ENCODE peak calls at places on chromosomes 11 and 22, in eight cellular contexts. One of them, this sample, is unnamed.

GRCh38 chr11:17298302-17298701 is 21.8 kb downstream of the NUCB2 start:
- DNase-seq in Peyer's patch: no peak
- DNase-seq in CD8-positive, alpha-beta memory T cell: no peak
- DNase-seq in SJSA1: no peak
- DNase-seq in stomach: no peak
- DNase-seq in ovary: no peak
- DNase-seq in iPS DF 6.9: no peak
- DNase-seq in neural progenitor cell: no peak
- DNase-seq in this sample: no peak

GRCh38 chr11:65879622-65880021 is at the start of gene CTSW:
- DNase-seq in stomach: no peak
- DNase-seq in Peyer's patch: no peak
- DNase-seq in ovary: no peak
- DNase-seq in neural progenitor cell: no peak
- DNase-seq in CD8-positive, alpha-beta memory T cell: peak; percentile 48
- DNase-seq in SJSA1: no peak
- DNase-seq in iPS DF 6.9: no peak
- DNase-seq in this sample: peak; percentile 51

GRCh38 chr22:20165913-20166312 is 15.1 kb upstream of the CCDC188 start:
- DNase-seq in SJSA1: no peak
- DNase-seq in Peyer's patch: no peak
- DNase-seq in stomach: no peak
- DNase-seq in CD8-positive, alpha-beta memory T cell: no peak
- DNase-seq in ovary: no peak
- DNase-seq in neural progenitor cell: no peak
- DNase-seq in iPS DF 6.9: no peak
- DNase-seq in this sample: no peak

GRCh38 chr11:67082071-67082791 is 25.6 kb downstream of the RHOD start:
- DNase-seq in ovary: peak; percentile 20
- DNase-seq in iPS DF 6.9: no peak
- DNase-seq in Peyer's patch: no peak
- DNase-seq in stomach: no peak
- DNase-seq in neural progenitor cell: peak; percentile 45
- DNase-seq in SJSA1: no peak
- DNase-seq in CD8-positive, alpha-beta memory T cell: no peak
- DNase-seq in this sample: peak; percentile 34

GRCh38 chr11:101807521-101807920 is 107.3 kb upstream of the CEP126 start:
- DNase-seq in Peyer's patch: no peak
- DNase-seq in iPS DF 6.9: no peak
- DNase-seq in ovary: no peak
- DNase-seq in neural progenitor cell: no peak
- DNase-seq in CD8-positive, alpha-beta memory T cell: no peak
- DNase-seq in SJSA1: no peak
- DNase-seq in stomach: no peak
- DNase-seq in this sample: no peak

GRCh38 chr11:11356842-11357241 is 3.8 kb upstream of the CSNK2A3 start:
- DNase-seq in iPS DF 6.9: no peak
- DNase-seq in CD8-positive, alpha-beta memory T cell: no peak
- DNase-seq in stomach: no peak
- DNase-seq in neural progenitor cell: no peak
- DNase-seq in ovary: no peak
- DNase-seq in SJSA1: no peak
- DNase-seq in Peyer's patch: no peak
- DNase-seq in this sample: no peak

GRCh38 chr11:58395581-58395980 is 11.1 kb downstream of the OR5B3 start:
- DNase-seq in CD8-positive, alpha-beta memory T cell: no peak
- DNase-seq in neural progenitor cell: no peak
- DNase-seq in stomach: no peak
- DNase-seq in iPS DF 6.9: no peak
- DNase-seq in Peyer's patch: no peak
- DNase-seq in ovary: no peak
- DNase-seq in SJSA1: no peak
- DNase-seq in this sample: no peak

GRCh38 chr22:45503816-45504702 is 1.4 kb downstream of the FBLN1 start:
- DNase-seq in iPS DF 6.9: peak; percentile 50
- DNase-seq in SJSA1: peak; percentile 72
- DNase-seq in CD8-positive, alpha-beta memory T cell: no peak
- DNase-seq in ovary: no peak
- DNase-seq in neural progenitor cell: peak; percentile 97
- DNase-seq in Peyer's patch: no peak
- DNase-seq in stomach: no peak
- DNase-seq in this sample: no peak

GRCh38 chr11:115301029-115301428 is 203.2 kb downstream of the CADM1 start:
- DNase-seq in iPS DF 6.9: no peak
- DNase-seq in stomach: no peak
- DNase-seq in SJSA1: no peak
- DNase-seq in CD8-positive, alpha-beta memory T cell: no peak
- DNase-seq in Peyer's patch: no peak
- DNase-seq in neural progenitor cell: no peak
- DNase-seq in ovary: no peak
- DNase-seq in this sample: no peak

GRCh38 chr11:120342678-120343077 is 6.5 kb downstream of the ARHGEF12 start:
- DNase-seq in CD8-positive, alpha-beta memory T cell: no peak
- DNase-seq in stomach: no peak
- DNase-seq in ovary: no peak
- DNase-seq in SJSA1: no peak
- DNase-seq in neural progenitor cell: no peak
- DNase-seq in iPS DF 6.9: no peak
- DNase-seq in Peyer's patch: no peak
- DNase-seq in this sample: no peak

GRCh38 chr22:44746061-44746789 is 6.2 kb upstream of the ARHGAP8 start:
- DNase-seq in SJSA1: no peak
- DNase-seq in ovary: no peak
- DNase-seq in iPS DF 6.9: no peak
- DNase-seq in neural progenitor cell: no peak
- DNase-seq in CD8-positive, alpha-beta memory T cell: no peak
- DNase-seq in Peyer's patch: no peak
- DNase-seq in stomach: no peak
- DNase-seq in this sample: no peak

GRCh38 chr11:129613076-129613475 is 202.6 kb upstream of the TMEM45B start:
- DNase-seq in SJSA1: no peak
- DNase-seq in iPS DF 6.9: no peak
- DNase-seq in Peyer's patch: no peak
- DNase-seq in ovary: no peak
- DNase-seq in stomach: no peak
- DNase-seq in neural progenitor cell: peak; percentile 10
- DNase-seq in CD8-positive, alpha-beta memory T cell: no peak
- DNase-seq in this sample: no peak

GRCh38 chr11:15795378-15795777 is 561.0 kb downstream of the SOX6 start:
- DNase-seq in iPS DF 6.9: no peak
- DNase-seq in neural progenitor cell: no peak
- DNase-seq in Peyer's patch: no peak
- DNase-seq in CD8-positive, alpha-beta memory T cell: no peak
- DNase-seq in stomach: no peak
- DNase-seq in ovary: no peak
- DNase-seq in SJSA1: no peak
- DNase-seq in this sample: no peak

GRCh38 chr11:46675949-46676348 is 24.5 kb downstream of the ARHGAP1 start:
- DNase-seq in stomach: no peak
- DNase-seq in CD8-positive, alpha-beta memory T cell: no peak
- DNase-seq in Peyer's patch: no peak
- DNase-seq in iPS DF 6.9: no peak
- DNase-seq in neural progenitor cell: no peak
- DNase-seq in SJSA1: no peak
- DNase-seq in ovary: no peak
- DNase-seq in this sample: no peak

GRCh38 chr11:126332221-126332711 is 23.2 kb upstream of the ST3GAL4 start:
- DNase-seq in SJSA1: no peak
- DNase-seq in neural progenitor cell: no peak
- DNase-seq in Peyer's patch: peak; percentile 65
- DNase-seq in CD8-positive, alpha-beta memory T cell: peak; percentile 47
- DNase-seq in stomach: no peak
- DNase-seq in iPS DF 6.9: no peak
- DNase-seq in ovary: peak; percentile 60
- DNase-seq in this sample: peak; percentile 49

GRCh38 chr22:31628969-31629723 is 32.9 kb downstream of the PISD start:
- DNase-seq in iPS DF 6.9: no peak
- DNase-seq in Peyer's patch: no peak
- DNase-seq in neural progenitor cell: no peak
- DNase-seq in SJSA1: no peak
- DNase-seq in CD8-positive, alpha-beta memory T cell: no peak
- DNase-seq in stomach: no peak
- DNase-seq in ovary: no peak
- DNase-seq in this sample: no peak
- H3K4me3 ChIP-seq in iPS DF 6.9: no peak overlapping the region
- H3K4me3 ChIP-seq in Peyer's patch: peak overlapping the region; percentile 54
- H3K4me3 ChIP-seq in neural progenitor cell: no peak overlapping the region
- H3K4me3 ChIP-seq in SJSA1: peak overlapping the region; percentile 76
- H3K4me3 ChIP-seq in CD8-positive, alpha-beta memory T cell: peak overlapping the region; percentile 66
- H3K4me3 ChIP-seq in stomach: no peak overlapping the region
- H3K4me3 ChIP-seq in ovary: no peak overlapping the region
- H3K4me3 ChIP-seq in this sample: no peak overlapping the region

GRCh38 chr11:114172871-114173444 is 113.4 kb downstream of the ZBTB16 start:
- DNase-seq in Peyer's patch: no peak
- DNase-seq in ovary: no peak
- DNase-seq in stomach: no peak
- DNase-seq in SJSA1: no peak
- DNase-seq in CD8-positive, alpha-beta memory T cell: no peak
- DNase-seq in neural progenitor cell: no peak
- DNase-seq in iPS DF 6.9: no peak
- DNase-seq in this sample: no peak

GRCh38 chr11:114170226-114170625 is 110.7 kb downstream of the ZBTB16 start:
- DNase-seq in neural progenitor cell: peak; percentile 74
- DNase-seq in ovary: no peak
- DNase-seq in stomach: no peak
- DNase-seq in CD8-positive, alpha-beta memory T cell: no peak
- DNase-seq in Peyer's patch: no peak
- DNase-seq in iPS DF 6.9: no peak
- DNase-seq in SJSA1: no peak
- DNase-seq in this sample: no peak

GRCh38 chr11:114173836-114174235 is 114.3 kb downstream of the ZBTB16 start:
- DNase-seq in neural progenitor cell: no peak
- DNase-seq in CD8-positive, alpha-beta memory T cell: no peak
- DNase-seq in SJSA1: no peak
- DNase-seq in ovary: no peak
- DNase-seq in stomach: no peak
- DNase-seq in iPS DF 6.9: no peak
- DNase-seq in Peyer's patch: no peak
- DNase-seq in this sample: no peak

GRCh38 chr11:114171257-114172054 is 111.9 kb downstream of the ZBTB16 start:
- DNase-seq in ovary: peak; percentile 92
- DNase-seq in iPS DF 6.9: no peak
- DNase-seq in SJSA1: no peak
- DNase-seq in stomach: peak; percentile 77
- DNase-seq in CD8-positive, alpha-beta memory T cell: no peak
- DNase-seq in Peyer's patch: peak; percentile 93
- DNase-seq in neural progenitor cell: no peak
- DNase-seq in this sample: peak; percentile 87

GRCh38 chr11:114172055-114172861 is 112.7 kb downstream of the ZBTB16 start:
- DNase-seq in ovary: no peak
- DNase-seq in neural progenitor cell: no peak
- DNase-seq in Peyer's patch: no peak
- DNase-seq in SJSA1: no peak
- DNase-seq in CD8-positive, alpha-beta memory T cell: no peak
- DNase-seq in iPS DF 6.9: no peak
- DNase-seq in stomach: no peak
- DNase-seq in this sample: no peak
- H3K4me1 ChIP-seq in ovary: peaks cover 72% of the 10 kb centered on the region
- H3K4me1 ChIP-seq in neural progenitor cell: peaks cover 61% of the 10 kb centered on the region
- H3K4me1 ChIP-seq in Peyer's patch: peaks cover 62% of the 10 kb centered on the region
- H3K4me1 ChIP-seq in SJSA1: no peaks in the 10 kb centered on the region
- H3K4me1 ChIP-seq in CD8-positive, alpha-beta memory T cell: peaks cover 80% of the 10 kb centered on the region
- H3K4me1 ChIP-seq in iPS DF 6.9: no peaks in the 10 kb centered on the region
- H3K4me1 ChIP-seq in stomach: peaks cover 99% of the 10 kb centered on the region
- H3K4me1 ChIP-seq in this sample: peaks cover 87% of the 10 kb centered on the region

DNA sequence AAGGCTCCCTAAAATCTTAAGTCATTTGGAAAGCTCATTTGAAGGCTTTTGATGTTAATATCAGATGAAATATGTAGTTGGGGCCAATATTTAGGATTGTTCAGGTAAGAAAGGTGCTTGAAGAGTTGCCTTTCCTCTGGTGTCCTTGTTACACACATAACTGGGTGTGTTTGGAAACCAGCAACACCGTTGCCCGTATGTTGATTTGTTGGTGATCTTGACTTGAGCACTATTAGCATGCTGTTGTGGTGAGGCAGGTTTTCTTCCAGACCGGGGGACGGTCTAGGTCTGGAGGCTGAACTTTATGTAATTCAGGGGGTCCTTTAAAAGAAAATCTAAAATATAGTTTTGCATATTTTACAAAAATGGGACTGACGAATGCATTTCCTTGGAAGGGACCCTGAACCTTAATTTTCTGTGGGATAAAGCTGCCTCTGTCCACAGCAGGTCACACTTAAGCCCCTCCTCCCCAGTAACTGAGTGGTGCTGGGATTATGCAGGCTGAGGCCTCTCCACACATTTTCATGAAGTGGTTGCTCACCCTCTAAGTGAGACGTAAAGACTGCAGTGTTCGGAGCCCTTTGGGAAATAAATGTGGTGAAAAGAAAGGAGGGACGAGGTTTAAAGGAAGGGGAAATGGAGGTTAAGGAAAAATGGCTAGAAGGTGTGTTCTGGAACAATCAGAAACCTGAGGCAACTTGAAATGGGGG is 1.8 kb downstream of the YWHAH start:
- DNase-seq in CD8-positive, alpha-beta memory T cell: no peak
- DNase-seq in Peyer's patch: no peak
- DNase-seq in stomach: no peak
- DNase-seq in ovary: no peak
- DNase-seq in iPS DF 6.9: no peak
- DNase-seq in SJSA1: no peak
- DNase-seq in neural progenitor cell: peak; percentile 39
- DNase-seq in this sample: peak; percentile 39
- H3K4me3 ChIP-seq in CD8-positive, alpha-beta memory T cell: peak overlapping the region; percentile 69
- H3K4me3 ChIP-seq in Peyer's patch: peak overlapping the region; percentile 99
- H3K4me3 ChIP-seq in stomach: peak overlapping the region; percentile 99
- H3K4me3 ChIP-seq in ovary: peak overlapping the region; percentile 84
- H3K4me3 ChIP-seq in iPS DF 6.9: peak overlapping the region; percentile 94
- H3K4me3 ChIP-seq in SJSA1: peak overlapping the region; percentile 100
- H3K4me3 ChIP-seq in neural progenitor cell: peak overlapping the region; percentile 98
- H3K4me3 ChIP-seq in this sample: no peak overlapping the region

DNA sequence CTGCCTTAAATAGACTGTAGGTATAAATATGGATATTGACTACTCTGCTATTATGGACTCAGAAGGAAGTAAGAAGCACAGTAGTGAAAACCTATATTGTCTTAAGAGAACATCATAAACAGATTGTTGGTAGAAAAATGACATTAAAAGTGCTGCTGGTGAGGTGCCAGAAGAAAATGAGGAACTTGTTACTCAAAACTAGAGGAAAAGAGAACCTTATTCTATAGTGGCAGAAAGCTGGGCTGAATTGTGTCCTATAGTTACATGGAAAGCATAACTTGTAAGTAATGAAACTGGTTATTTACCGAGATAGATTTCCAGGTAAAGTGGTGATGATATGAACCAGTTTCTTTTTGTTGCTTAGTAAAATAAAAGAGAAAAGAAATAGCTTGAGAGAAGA is 109.7 kb upstream of the CTSC start:
- DNase-seq in neural progenitor cell: no peak
- DNase-seq in iPS DF 6.9: no peak
- DNase-seq in CD8-positive, alpha-beta memory T cell: no peak
- DNase-seq in ovary: no peak
- DNase-seq in Peyer's patch: no peak
- DNase-seq in stomach: no peak
- DNase-seq in SJSA1: no peak
- DNase-seq in this sample: no peak
- H3K4me1 ChIP-seq in neural progenitor cell: peaks cover 6% of the 10 kb centered on the region
- H3K4me1 ChIP-seq in iPS DF 6.9: no peaks in the 10 kb centered on the region
- H3K4me1 ChIP-seq in CD8-positive, alpha-beta memory T cell: no peaks in the 10 kb centered on the region
- H3K4me1 ChIP-seq in ovary: no peaks in the 10 kb centered on the region
- H3K4me1 ChIP-seq in Peyer's patch: no peaks in the 10 kb centered on the region
- H3K4me1 ChIP-seq in stomach: no peaks in the 10 kb centered on the region
- H3K4me1 ChIP-seq in SJSA1: no peaks in the 10 kb centered on the region
- H3K4me1 ChIP-seq in this sample: no peaks in the 10 kb centered on the region

GRCh38 chr22:36360871-36361383 is 26.8 kb downstream of the MYH9 start:
- DNase-seq in CD8-positive, alpha-beta memory T cell: no peak
- DNase-seq in SJSA1: peak; percentile 75
- DNase-seq in Peyer's patch: no peak
- DNase-seq in neural progenitor cell: no peak
- DNase-seq in iPS DF 6.9: no peak
- DNase-seq in stomach: no peak
- DNase-seq in ovary: no peak
- DNase-seq in this sample: no peak
- H3K4me3 ChIP-seq in CD8-positive, alpha-beta memory T cell: peak overlapping the region; percentile 7
- H3K4me3 ChIP-seq in SJSA1: no peak overlapping the region
- H3K4me3 ChIP-seq in Peyer's patch: peak overlapping the region; percentile 4
- H3K4me3 ChIP-seq in neural progenitor cell: no peak overlapping the region
- H3K4me3 ChIP-seq in iPS DF 6.9: no peak overlapping the region
- H3K4me3 ChIP-seq in stomach: no peak overlapping the region
- H3K4me3 ChIP-seq in ovary: peak overlapping the region; percentile 7
- H3K4me3 ChIP-seq in this sample: no peak overlapping the region

This sample was measured in mucosa of descending colon.